ENCODE peak calls at places on chromosomes 13 and 19, in nine cellular contexts. R, F, G, A, J, H, I, N and K are unnamed samples.

GRCh38 chr13:113605461-113605860 is 20.9 kb downstream of the TFDP1 start:
- DNase-seq in N (no peak), J (no peak), R (no peak), F (no peak), A (no peak), I (no peak), H (no peak), G (no peak), K (no peak)

GRCh38 chr19:15616183-15616582 is 1.2 kb downstream of the CYP4F8 start:
- DNase-seq in R (no peak), F (no peak), N (no peak), A (no peak), G (no peak), J (no peak), I (no peak), H (no peak), K (no peak)

GRCh38 chr19:12872941-12873890 is 8.0 kb downstream of the DNASE2 start:
- DNase-seq in N (peak; percentile 79), J (peak; percentile 86), H (peak; percentile 26), R (peak; percentile 86), I (peak; percentile 76), G (peak; percentile 41), F (no peak), A (no peak), K (no peak)

GRCh38 chr19:19261350-19262189 is 11.5 kb downstream of the TM6SF2 start:
- DNase-seq in R (no peak), F (no peak), G (peak; percentile 74), I (no peak), N (no peak), H (no peak), J (no peak), A (no peak), K (no peak)

GRCh38 chr13:39538826-39539555 is 64.0 kb downstream of the LHFPL6 start:
- DNase-seq in N (no peak), A (no peak), I (peak; percentile 78), J (no peak), H (no peak), R (peak; percentile 52), G (no peak), F (no peak), K (no peak)

GRCh38 chr19:17719730-17720486 is 628 bp downstream of the MAP1S start:
- DNase-seq in N (no peak), F (no peak), A (peak; percentile 46), J (no peak), I (no peak), R (no peak), H (no peak), G (no peak), K (no peak)

GRCh38 chr13:73943137-73943964 is 190.9 kb downstream of the KLF12 start:
- DNase-seq in I (no peak), G (no peak), N (no peak), J (no peak), F (no peak), H (no peak), R (no peak), A (no peak), K (no peak)

GRCh38 chr13:38685974-38686571 is 804 bp upstream of the FREM2 start:
- DNase-seq in A (no peak), G (peak; percentile 60), H (no peak), N (no peak), F (peak; percentile 14), I (peak; percentile 13), R (no peak), J (no peak), K (no peak)

GRCh38 chr13:30149248-30149647 is 158.1 kb downstream of the KATNAL1 start:
- DNase-seq in A (no peak), H (no peak), G (no peak), N (no peak), I (peak; percentile 12), R (no peak), J (no peak), F (no peak), K (no peak)

GRCh38 chr13:100440756-100441421 is 147.7 kb downstream of the GGACT start:
- DNase-seq in N (no peak), H (no peak), F (no peak), G (no peak), R (peak; percentile 79), I (peak; percentile 70), A (no peak), J (no peak), K (no peak)

GRCh38 chr19:35901854-35902661 is at the start of gene HCST:
- DNase-seq in H (no peak), A (no peak), F (no peak), R (no peak), G (no peak), J (no peak), N (peak; percentile 33), I (peak; percentile 59), K (no peak)

GRCh38 chr13:20610006-20610405 is 43.0 kb downstream of the IFT88 start:
- DNase-seq in J (no peak), H (no peak), I (no peak), R (peak; percentile 37), A (no peak), N (no peak), G (no peak), F (no peak), K (no peak)

GRCh38 chr19:49231389-49231788 is 73.8 kb downstream of the TRPM4 start:
- DNase-seq in G (no peak), A (no peak), I (no peak), H (no peak), F (no peak), N (no peak), R (no peak), J (no peak), K (no peak)

GRCh38 chr19:47348819-47349795 is at the start of gene DHX34:
- DNase-seq in F (peak; percentile 97), J (peak; percentile 99), N (peak; percentile 99), I (peak; percentile 99), G (peak; percentile 98), R (peak; percentile 99), H (peak; percentile 97), A (peak; percentile 97), K (peak; percentile 100)

GRCh38 chr19:45403781-45404556 is 900 bp downstream of the PPP1R13L start:
- DNase-seq in A (peak; percentile 43), H (no peak), N (peak; percentile 88), J (no peak), I (peak; percentile 63), R (no peak), F (peak; percentile 56), G (peak; percentile 71), K (peak; percentile 73)